ENCODE peak calls at places on chromosomes 12 and 14, in four cellular contexts. J is K562, A is HepG2, R is GM12878. L is an unnamed sample.
A peak's percentile ranks its signal among the peaks of the same experiment; 100 is the strongest.

GRCh38 chr12:48053883-48054282 is 49.6 kb upstream of the COL2A1 start:
- DNase-seq in A (no peak), J (no peak), R (no peak), L (no peak)

GRCh38 chr12:103455020-103455763 is 40.6 kb downstream of the C12orf42 start:
- DNase-seq in J (no peak), A (no peak), R (no peak), L (no peak)

GRCh38 chr14:30143617-30144016 is 216.0 kb upstream of the PRKD1 start:
- DNase-seq in R (no peak), J (no peak), A (no peak), L (no peak)

GRCh38 chr14:50823763-50824636 is 7.0 kb downstream of the NIN start:
- DNase-seq in J (no peak), R (peak; percentile 85), A (no peak), L (no peak)

GRCh38 chr12:74725154-74725553 is 187.5 kb downstream of the ATXN7L3B start:
- DNase-seq in J (no peak), R (no peak), A (no peak), L (no peak)

GRCh38 chr14:75333523-75334190 is 55.0 kb downstream of the FOS start:
- DNase-seq in J (no peak), R (no peak), A (no peak), L (no peak)

GRCh38 chr12:76020731-76021672 is 10.6 kb downstream of the PHLDA1 start:
- DNase-seq in J (no peak), R (peak; percentile 19), A (no peak), L (no peak)

GRCh38 chr12:72995616-72996015 is 723.4 kb downstream of the TRHDE start:
- DNase-seq in R (no peak), A (no peak), J (no peak), L (no peak)

GRCh38 chr12:57006809-57007475 is 596 bp upstream of the ZBTB39 start:
- DNase-seq in R (no peak), J (no peak), A (no peak), L (no peak)

GRCh38 chr14:61454545-61454944 is 133.2 kb downstream of the PRKCH start:
- DNase-seq in J (no peak), A (no peak), R (no peak), L (no peak)

GRCh38 chr12:96034631-96035282 is 630 bp downstream of the LTA4H start:
- DNase-seq in A (peak; percentile 22), R (no peak), J (peak; percentile 14), L (no peak)

GRCh38 chr12:46221255-46222128 is 47.4 kb downstream of the SLC38A1 start:
- DNase-seq in A (no peak), J (peak; percentile 20), R (no peak), L (no peak)

GRCh38 chr12:46217686-46218508 is 50.9 kb downstream of the SLC38A1 start:
- DNase-seq in A (no peak), J (no peak), R (peak; percentile 90), L (no peak)

GRCh38 chr12:46218509-46219095 is 50.2 kb downstream of the SLC38A1 start:
- DNase-seq in A (no peak), R (no peak), J (no peak), L (no peak)

GRCh38 chr12:46219147-46219891 is 49.5 kb downstream of the SLC38A1 start:
- DNase-seq in J (no peak), A (no peak), R (no peak), L (no peak)

DNA sequence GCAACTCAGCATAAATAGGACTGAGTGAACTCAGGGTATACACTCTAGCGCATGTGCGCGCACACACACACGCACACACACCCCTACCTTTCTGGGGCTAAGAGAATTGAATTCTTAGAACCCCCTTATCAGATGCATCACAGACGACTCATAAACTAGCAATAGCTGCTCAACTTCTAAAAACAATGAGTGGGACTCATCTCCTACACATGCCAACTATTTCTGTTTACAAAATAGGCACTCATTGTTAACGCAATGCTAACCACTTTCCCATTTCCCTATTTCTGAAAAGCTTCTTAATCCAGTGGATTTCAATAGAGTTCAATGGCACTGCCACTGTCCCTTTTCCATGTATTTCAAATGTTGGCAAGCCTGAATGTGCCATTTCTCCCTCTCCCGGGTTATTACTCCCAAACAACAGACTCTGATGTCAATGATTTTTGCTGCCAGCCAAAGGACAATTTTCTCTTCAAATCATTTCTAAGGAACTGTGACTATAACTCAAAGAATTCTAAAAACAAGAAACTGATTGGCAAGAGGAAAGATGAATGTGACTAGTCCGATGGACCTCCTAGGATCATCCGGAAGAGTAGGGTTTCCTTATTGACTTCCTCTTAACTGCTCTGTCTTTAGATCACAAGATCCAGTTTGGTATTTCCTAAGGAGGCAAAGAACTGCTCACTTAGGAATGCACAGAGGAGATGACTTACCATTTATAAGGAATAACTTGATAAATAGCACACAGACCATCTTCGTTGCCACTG is 48.8 kb downstream of the SLC38A1 start:
- DNase-seq in A (peak; percentile 30), J (peak; percentile 73), R (no peak), L (no peak)
- H4K20me1 ChIP-seq in A (no peaks in the 10 kb centered on the region), J (no peaks in the 10 kb centered on the region), R (no peaks in the 10 kb centered on the region), L (peaks cover 11% of the 10 kb centered on the region)

GRCh38 chr12:105156260-105156659 is 48.7 kb downstream of the WASHC4 start:
- DNase-seq in J (no peak), A (no peak), R (no peak), L (no peak)

GRCh38 chr12:105162174-105162573 is 54.6 kb downstream of the WASHC4 start:
- DNase-seq in J (no peak), A (no peak), R (no peak), L (no peak)

DNA sequence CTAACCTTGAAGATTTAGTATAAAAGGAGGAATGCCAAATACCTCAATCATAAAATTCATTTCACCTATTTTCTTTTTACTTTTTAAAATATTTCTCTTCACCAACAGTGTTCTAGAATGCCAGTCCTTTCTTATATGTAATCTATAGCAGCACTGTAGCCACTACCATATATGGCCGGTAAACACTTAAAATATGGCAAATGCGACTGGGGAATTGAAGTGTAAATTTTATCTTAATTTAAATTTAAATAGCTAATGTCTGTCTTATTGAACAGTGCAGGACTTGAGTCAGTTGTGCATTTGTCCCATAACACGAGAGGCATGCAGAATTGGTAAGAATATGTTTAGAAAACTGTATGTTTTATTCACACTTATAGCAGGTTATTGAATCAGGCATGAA is 50.1 kb downstream of the WASHC4 start:
- DNase-seq in A (no peak), R (no peak), J (no peak), L (no peak)
- TF ChIP-seq ATF2 in A (no peak), R (no peak), J (no peak), L (no peak)

DNA sequence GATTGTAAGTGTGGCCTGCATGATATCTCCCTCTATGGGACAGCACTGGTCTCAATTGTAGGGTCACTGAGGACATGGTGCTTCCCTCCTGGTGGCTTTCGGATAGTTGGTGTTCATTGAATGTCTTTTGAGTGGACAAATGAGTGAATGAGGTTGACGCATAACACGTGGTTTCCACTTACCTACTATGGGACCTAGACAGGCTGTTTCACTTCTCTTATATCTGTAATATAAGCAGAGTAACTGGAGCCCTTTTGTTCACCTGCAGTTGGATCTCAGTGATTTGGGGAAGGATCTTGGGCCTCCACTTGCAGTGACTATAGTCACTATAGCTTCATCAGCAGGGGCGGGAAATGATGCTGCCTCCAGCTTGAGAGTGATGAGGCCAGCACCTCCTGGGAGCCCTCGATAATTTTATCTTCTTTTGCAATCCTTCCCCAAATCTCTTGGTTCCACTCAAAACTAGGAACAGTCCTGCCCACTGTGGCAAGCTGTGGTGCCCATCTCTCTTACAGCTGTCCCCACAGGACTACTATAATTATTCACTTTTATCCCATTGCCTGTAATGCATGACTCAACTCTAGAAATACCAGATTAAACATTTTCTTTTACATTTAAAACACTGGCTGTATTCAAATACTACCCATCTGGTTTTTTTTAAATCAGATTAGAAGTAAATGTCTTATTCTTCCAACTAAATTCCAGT is 242.9 kb downstream of the CHST11 start:
- DNase-seq in R (peak; percentile 58), J (no peak), A (no peak), L (no peak)
- H4K20me1 ChIP-seq in R (no peaks in the 10 kb centered on the region), J (peaks cover 13% of the 10 kb centered on the region), A (no peaks in the 10 kb centered on the region), L (no peaks in the 10 kb centered on the region)

GRCh38 chr12:3697311-3697870 is 55.5 kb downstream of the CRACR2A start:
- DNase-seq in A (no peak), J (no peak), R (no peak), L (no peak)
- TF ChIP-seq ATF2 in A (no peak), J (no peak), R (no peak), L (no peak)

GRCh38 chr12:124361074-124361965 is 66.4 kb downstream of the RFLNA start:
- DNase-seq in A (no peak), R (no peak), J (no peak), L (no peak)

GRCh38 chr12:124359671-124360581 is 65.0 kb downstream of the RFLNA start:
- DNase-seq in R (no peak), A (no peak), J (no peak), L (no peak)

GRCh38 chr12:124364543-124364942 is 69.7 kb downstream of the RFLNA start:
- DNase-seq in J (no peak), R (no peak), A (no peak), L (no peak)

GRCh38 chr12:124363376-124363965 is 68.6 kb downstream of the RFLNA start:
- DNase-seq in J (no peak), R (no peak), A (no peak), L (no peak)

DNA sequence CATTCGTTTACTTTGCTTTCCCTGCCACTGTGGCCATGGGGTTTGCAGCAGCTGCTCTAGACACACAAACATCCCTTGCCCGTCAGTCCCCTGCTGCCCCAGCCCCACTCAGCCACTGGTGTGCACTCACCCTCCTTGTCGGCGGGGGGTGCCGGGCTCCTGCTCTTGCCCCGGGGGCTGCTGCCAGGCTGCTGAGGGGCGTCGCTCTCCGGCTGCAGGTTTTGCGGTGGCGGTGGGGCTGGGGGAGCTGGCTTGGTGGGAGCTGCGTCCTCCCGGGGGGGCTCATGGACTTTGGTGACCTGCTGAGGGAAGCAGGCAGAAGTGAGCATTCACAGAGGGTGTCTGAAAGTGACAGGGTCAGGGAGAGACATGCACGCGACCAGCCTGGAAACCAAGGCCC is 67.1 kb downstream of the RFLNA start:
- DNase-seq in R (no peak), A (no peak), J (no peak), L (no peak)
- H4K20me1 ChIP-seq in R (no peaks in the 10 kb centered on the region), A (no peaks in the 10 kb centered on the region), J (peaks cover 5% of the 10 kb centered on the region), L (peaks cover 12% of the 10 kb centered on the region)

GRCh38 chr12:62269464-62270228 is 9.4 kb downstream of the USP15 start:
- DNase-seq in A (no peak), R (no peak), J (no peak), L (no peak)

GRCh38 chr12:62268956-62269355 is 8.8 kb downstream of the USP15 start:
- DNase-seq in A (no peak), R (no peak), J (no peak), L (no peak)

GRCh38 chr12:62267026-62267425 is 6.8 kb downstream of the USP15 start:
- DNase-seq in R (no peak), J (no peak), A (no peak), L (no peak)

GRCh38 chr12:62265511-62265910 is 5.3 kb downstream of the USP15 start:
- DNase-seq in A (no peak), J (no peak), R (no peak), L (no peak)

GRCh38 chr12:62267490-62267889 is 7.3 kb downstream of the USP15 start:
- DNase-seq in J (no peak), R (no peak), A (no peak), L (no peak)
- TF ChIP-seq ATF2 in J (no peak), R (no peak), A (no peak), L (no peak)